ENCODE peak calls at places on chromosomes 2 and 18, in seven cellular contexts. One of them, this sample, is unnamed.

GRCh38 chr18:9710037-9710436 is 1.9 kb downstream of the RAB31 start:
- DNase-seq in ovary: no peak
- DNase-seq in Caco-2: no peak
- DNase-seq in SK-N-SH: no peak
- DNase-seq in cardiac muscle cell: no peak
- DNase-seq in cardiac fibroblast: no peak
- DNase-seq in GM12864: no peak
- DNase-seq in this sample: no peak

GRCh38 chr2:160062283-160063005 is at the start of gene PLA2R1:
- DNase-seq in ovary: peak; percentile 68
- DNase-seq in Caco-2: peak; percentile 63
- DNase-seq in SK-N-SH: no peak
- DNase-seq in cardiac muscle cell: peak; percentile 58
- DNase-seq in cardiac fibroblast: peak; percentile 82
- DNase-seq in GM12864: no peak
- DNase-seq in this sample: no peak

GRCh38 chr18:35696307-35696706 is 114.8 kb downstream of the GALNT1 start:
- DNase-seq in ovary: no peak
- DNase-seq in Caco-2: no peak
- DNase-seq in SK-N-SH: no peak
- DNase-seq in cardiac muscle cell: no peak
- DNase-seq in cardiac fibroblast: no peak
- DNase-seq in GM12864: no peak
- DNase-seq in this sample: no peak

GRCh38 chr18:51879329-51879728 is 460.7 kb upstream of the DCC start:
- DNase-seq in ovary: no peak
- DNase-seq in Caco-2: no peak
- DNase-seq in SK-N-SH: no peak
- DNase-seq in cardiac muscle cell: no peak
- DNase-seq in cardiac fibroblast: no peak
- DNase-seq in GM12864: no peak
- DNase-seq in this sample: no peak

GRCh38 chr18:32349728-32350395 is 120.8 kb downstream of the GAREM1 start:
- DNase-seq in ovary: peak; percentile 58
- DNase-seq in Caco-2: no peak
- DNase-seq in SK-N-SH: no peak
- DNase-seq in cardiac muscle cell: peak; percentile 76
- DNase-seq in cardiac fibroblast: peak; percentile 98
- DNase-seq in GM12864: no peak
- DNase-seq in this sample: peak; percentile 96

GRCh38 chr2:48369971-48370370 is 160.0 kb upstream of the STON1 start:
- DNase-seq in ovary: no peak
- DNase-seq in Caco-2: no peak
- DNase-seq in SK-N-SH: no peak
- DNase-seq in cardiac muscle cell: no peak
- DNase-seq in cardiac fibroblast: no peak
- DNase-seq in GM12864: no peak
- DNase-seq in this sample: no peak

GRCh38 chr2:101696272-101697123 is 1.0 kb upstream of the MAP4K4 start:
- DNase-seq in ovary: peak; percentile 49
- DNase-seq in Caco-2: peak; percentile 19
- DNase-seq in SK-N-SH: no peak
- DNase-seq in cardiac muscle cell: peak; percentile 13
- DNase-seq in cardiac fibroblast: peak; percentile 26
- DNase-seq in GM12864: no peak
- DNase-seq in this sample: no peak

GRCh38 chr2:239587836-239588235 is 187.0 kb upstream of the HDAC4 start:
- DNase-seq in ovary: no peak
- DNase-seq in Caco-2: no peak
- DNase-seq in SK-N-SH: no peak
- DNase-seq in cardiac muscle cell: no peak
- DNase-seq in cardiac fibroblast: no peak
- DNase-seq in GM12864: no peak
- DNase-seq in this sample: no peak

GRCh38 chr2:61439241-61440002 is 31.5 kb downstream of the USP34 start:
- DNase-seq in ovary: no peak
- DNase-seq in Caco-2: no peak
- DNase-seq in SK-N-SH: no peak
- DNase-seq in cardiac muscle cell: peak; percentile 25
- DNase-seq in cardiac fibroblast: no peak
- DNase-seq in GM12864: no peak
- DNase-seq in this sample: no peak

GRCh38 chr2:96305979-96306308 is 598 bp upstream of the SNRNP200 start:
- DNase-seq in ovary: no peak
- DNase-seq in Caco-2: peak; percentile 6
- DNase-seq in SK-N-SH: peak; percentile 30
- DNase-seq in cardiac muscle cell: no peak
- DNase-seq in cardiac fibroblast: no peak
- DNase-seq in GM12864: no peak
- DNase-seq in this sample: no peak

GRCh38 chr2:96308248-96308647 is 2.9 kb upstream of the SNRNP200 start:
- DNase-seq in ovary: no peak
- DNase-seq in Caco-2: no peak
- DNase-seq in SK-N-SH: no peak
- DNase-seq in cardiac muscle cell: no peak
- DNase-seq in cardiac fibroblast: no peak
- DNase-seq in GM12864: no peak
- DNase-seq in this sample: no peak

GRCh38 chr2:96305091-96305978 is at the start of gene SNRNP200:
- DNase-seq in ovary: peak; percentile 88
- DNase-seq in Caco-2: peak; percentile 91
- DNase-seq in SK-N-SH: peak; percentile 91
- DNase-seq in cardiac muscle cell: peak; percentile 91
- DNase-seq in cardiac fibroblast: peak; percentile 84
- DNase-seq in GM12864: peak; percentile 67
- DNase-seq in this sample: peak; percentile 56

GRCh38 chr2:96304606-96305005 is 740 bp downstream of the SNRNP200 start:
- DNase-seq in ovary: no peak
- DNase-seq in Caco-2: no peak
- DNase-seq in SK-N-SH: peak; percentile 26
- DNase-seq in cardiac muscle cell: no peak
- DNase-seq in cardiac fibroblast: no peak
- DNase-seq in GM12864: no peak
- DNase-seq in this sample: no peak

DNA sequence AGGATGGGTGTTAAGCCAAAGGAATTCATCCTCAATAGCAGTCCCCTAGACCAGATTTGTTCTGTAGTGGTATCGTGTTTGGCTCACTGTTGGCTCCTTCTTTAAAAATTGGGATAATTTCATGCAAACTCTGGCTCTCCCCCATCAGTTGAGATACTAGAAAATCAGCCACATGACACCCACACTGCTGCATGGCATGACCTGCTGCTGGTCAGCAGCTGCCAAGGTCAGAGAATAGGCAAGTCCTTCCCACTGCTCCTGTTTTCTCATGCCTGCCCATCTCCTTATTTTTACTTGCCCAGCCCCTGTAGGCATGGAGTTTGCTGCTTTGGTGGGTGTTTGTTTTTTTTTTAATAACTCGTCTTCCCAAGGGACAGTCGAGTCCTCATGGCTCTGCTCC is 1.0 kb upstream of the SNRNP200 start:
- DNase-seq in ovary: no peak
- DNase-seq in Caco-2: no peak
- DNase-seq in SK-N-SH: no peak
- DNase-seq in cardiac muscle cell: no peak
- DNase-seq in cardiac fibroblast: no peak
- DNase-seq in GM12864: no peak
- DNase-seq in this sample: no peak
- H3K4me3 ChIP-seq in ovary: no peak overlapping the region
- H3K4me3 ChIP-seq in Caco-2: peak overlapping the region; percentile 51
- H3K4me3 ChIP-seq in SK-N-SH: peak overlapping the region; percentile 87
- H3K4me3 ChIP-seq in cardiac muscle cell: peak overlapping the region; percentile 88
- H3K4me3 ChIP-seq in cardiac fibroblast: no peak overlapping the region
- H3K4me3 ChIP-seq in GM12864: peak overlapping the region; percentile 72
- H3K4me3 ChIP-seq in this sample: peak overlapping the region; percentile 99

GRCh38 chr2:32627441-32627900 is 379 bp upstream of the TTC27 start:
- DNase-seq in ovary: peak; percentile 56
- DNase-seq in Caco-2: no peak
- DNase-seq in SK-N-SH: peak; percentile 68
- DNase-seq in cardiac muscle cell: peak; percentile 64
- DNase-seq in cardiac fibroblast: peak; percentile 63
- DNase-seq in GM12864: no peak
- DNase-seq in this sample: peak; percentile 59
- H3K4me3 ChIP-seq in ovary: peak overlapping the region; percentile 79
- H3K4me3 ChIP-seq in Caco-2: peak overlapping the region; percentile 81
- H3K4me3 ChIP-seq in SK-N-SH: peak overlapping the region; percentile 88
- H3K4me3 ChIP-seq in cardiac muscle cell: peak overlapping the region; percentile 85
- H3K4me3 ChIP-seq in cardiac fibroblast: peak overlapping the region; percentile 96
- H3K4me3 ChIP-seq in GM12864: peak overlapping the region; percentile 89
- H3K4me3 ChIP-seq in this sample: peak overlapping the region; percentile 99

DNA sequence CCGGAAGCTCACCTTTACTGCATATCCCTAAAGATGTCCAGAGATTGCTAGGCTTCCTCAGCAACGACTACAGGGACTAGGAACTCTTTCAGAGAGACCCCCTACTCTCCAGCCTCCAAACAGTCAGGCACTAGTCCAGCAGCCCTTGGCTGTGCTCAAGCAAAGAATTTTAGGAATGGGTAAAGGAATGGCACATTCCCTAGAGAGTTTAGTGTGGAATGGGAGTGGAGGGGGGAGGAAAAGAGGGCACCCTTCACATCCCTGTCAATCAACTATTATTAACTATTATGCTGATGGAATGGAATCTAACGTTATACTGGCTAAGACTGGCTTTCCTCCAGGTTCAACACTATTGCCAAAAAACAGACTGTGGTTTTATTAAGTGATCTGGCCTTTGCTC is 64.8 kb downstream of the IKZF2 start:
- DNase-seq in ovary: no peak
- DNase-seq in Caco-2: peak; percentile 21
- DNase-seq in SK-N-SH: no peak
- DNase-seq in cardiac muscle cell: peak; percentile 70
- DNase-seq in cardiac fibroblast: peak; percentile 42
- DNase-seq in GM12864: no peak
- DNase-seq in this sample: no peak
- H3K4me3 ChIP-seq in ovary: no peak overlapping the region
- H3K4me3 ChIP-seq in Caco-2: no peak overlapping the region
- H3K4me3 ChIP-seq in SK-N-SH: no peak overlapping the region
- H3K4me3 ChIP-seq in cardiac muscle cell: no peak overlapping the region
- H3K4me3 ChIP-seq in cardiac fibroblast: no peak overlapping the region
- H3K4me3 ChIP-seq in GM12864: no peak overlapping the region
- H3K4me3 ChIP-seq in this sample: no peak overlapping the region

GRCh38 chr2:102717308-102718018 is 44.4 kb upstream of the TMEM182 start:
- DNase-seq in ovary: no peak
- DNase-seq in Caco-2: no peak
- DNase-seq in SK-N-SH: no peak
- DNase-seq in cardiac muscle cell: no peak
- DNase-seq in cardiac fibroblast: peak; percentile 31
- DNase-seq in GM12864: no peak
- DNase-seq in this sample: no peak
- H3K4me3 ChIP-seq in ovary: no peak overlapping the region
- H3K4me3 ChIP-seq in Caco-2: no peak overlapping the region
- H3K4me3 ChIP-seq in SK-N-SH: no peak overlapping the region
- H3K4me3 ChIP-seq in cardiac muscle cell: no peak overlapping the region
- H3K4me3 ChIP-seq in cardiac fibroblast: no peak overlapping the region
- H3K4me3 ChIP-seq in GM12864: no peak overlapping the region
- H3K4me3 ChIP-seq in this sample: no peak overlapping the region

GRCh38 chr2:187001248-187001647 is 152.3 kb upstream of the ZSWIM2 start:
- DNase-seq in ovary: no peak
- DNase-seq in Caco-2: no peak
- DNase-seq in SK-N-SH: no peak
- DNase-seq in cardiac muscle cell: no peak
- DNase-seq in cardiac fibroblast: no peak
- DNase-seq in GM12864: no peak
- DNase-seq in this sample: no peak

GRCh38 chr2:187002242-187002641 is 153.3 kb upstream of the ZSWIM2 start:
- DNase-seq in ovary: no peak
- DNase-seq in Caco-2: no peak
- DNase-seq in SK-N-SH: no peak
- DNase-seq in cardiac muscle cell: no peak
- DNase-seq in cardiac fibroblast: no peak
- DNase-seq in GM12864: no peak
- DNase-seq in this sample: no peak

GRCh38 chr2:187008111-187008510 is 159.1 kb upstream of the ZSWIM2 start:
- DNase-seq in ovary: no peak
- DNase-seq in Caco-2: no peak
- DNase-seq in SK-N-SH: no peak
- DNase-seq in cardiac muscle cell: no peak
- DNase-seq in cardiac fibroblast: peak; percentile 14
- DNase-seq in GM12864: no peak
- DNase-seq in this sample: peak; percentile 79

GRCh38 chr2:187003611-187004010 is 154.6 kb upstream of the ZSWIM2 start:
- DNase-seq in ovary: no peak
- DNase-seq in Caco-2: no peak
- DNase-seq in SK-N-SH: no peak
- DNase-seq in cardiac muscle cell: no peak
- DNase-seq in cardiac fibroblast: peak; percentile 6
- DNase-seq in GM12864: no peak
- DNase-seq in this sample: no peak

GRCh38 chr2:187003038-187003543 is 154.1 kb upstream of the ZSWIM2 start:
- DNase-seq in ovary: no peak
- DNase-seq in Caco-2: no peak
- DNase-seq in SK-N-SH: no peak
- DNase-seq in cardiac muscle cell: no peak
- DNase-seq in cardiac fibroblast: peak; percentile 19
- DNase-seq in GM12864: no peak
- DNase-seq in this sample: no peak
- H3K4me3 ChIP-seq in ovary: no peak overlapping the region
- H3K4me3 ChIP-seq in Caco-2: no peak overlapping the region
- H3K4me3 ChIP-seq in SK-N-SH: no peak overlapping the region
- H3K4me3 ChIP-seq in cardiac muscle cell: no peak overlapping the region
- H3K4me3 ChIP-seq in cardiac fibroblast: peak overlapping the region; percentile 30
- H3K4me3 ChIP-seq in GM12864: no peak overlapping the region
- H3K4me3 ChIP-seq in this sample: peak overlapping the region; percentile 39

GRCh38 chr2:233062447-233062842 is 2.3 kb downstream of the INPP5D start:
- DNase-seq in ovary: no peak
- DNase-seq in Caco-2: no peak
- DNase-seq in SK-N-SH: no peak
- DNase-seq in cardiac muscle cell: no peak
- DNase-seq in cardiac fibroblast: no peak
- DNase-seq in GM12864: no peak
- DNase-seq in this sample: no peak

GRCh38 chr2:233062946-233063268 is 2.8 kb downstream of the INPP5D start:
- DNase-seq in ovary: no peak
- DNase-seq in Caco-2: no peak
- DNase-seq in SK-N-SH: no peak
- DNase-seq in cardiac muscle cell: no peak
- DNase-seq in cardiac fibroblast: no peak
- DNase-seq in GM12864: no peak
- DNase-seq in this sample: no peak

GRCh38 chr2:233063269-233063975 is 3.3 kb downstream of the INPP5D start:
- DNase-seq in ovary: no peak
- DNase-seq in Caco-2: peak; percentile 16
- DNase-seq in SK-N-SH: no peak
- DNase-seq in cardiac muscle cell: peak; percentile 20
- DNase-seq in cardiac fibroblast: no peak
- DNase-seq in GM12864: peak; percentile 85
- DNase-seq in this sample: no peak

GRCh38 chr2:233064526-233065199 is 4.5 kb downstream of the INPP5D start:
- DNase-seq in ovary: no peak
- DNase-seq in Caco-2: no peak
- DNase-seq in SK-N-SH: no peak
- DNase-seq in cardiac muscle cell: no peak
- DNase-seq in cardiac fibroblast: peak; percentile 10
- DNase-seq in GM12864: no peak
- DNase-seq in this sample: no peak

GRCh38 chr2:233063976-233064411 is 3.9 kb downstream of the INPP5D start:
- DNase-seq in ovary: no peak
- DNase-seq in Caco-2: no peak
- DNase-seq in SK-N-SH: no peak
- DNase-seq in cardiac muscle cell: no peak
- DNase-seq in cardiac fibroblast: no peak
- DNase-seq in GM12864: no peak
- DNase-seq in this sample: no peak
- H3K4me3 ChIP-seq in ovary: no peak overlapping the region
- H3K4me3 ChIP-seq in Caco-2: no peak overlapping the region
- H3K4me3 ChIP-seq in SK-N-SH: no peak overlapping the region
- H3K4me3 ChIP-seq in cardiac muscle cell: no peak overlapping the region
- H3K4me3 ChIP-seq in cardiac fibroblast: no peak overlapping the region
- H3K4me3 ChIP-seq in GM12864: peak overlapping the region; percentile 93
- H3K4me3 ChIP-seq in this sample: no peak overlapping the region

GRCh38 chr18:12121175-12122095 is 27.8 kb downstream of the ANKRD62 start:
- DNase-seq in ovary: no peak
- DNase-seq in Caco-2: peak; percentile 43
- DNase-seq in SK-N-SH: no peak
- DNase-seq in cardiac muscle cell: peak; percentile 23
- DNase-seq in cardiac fibroblast: peak; percentile 11
- DNase-seq in GM12864: no peak
- DNase-seq in this sample: peak; percentile 7
- H3K4me3 ChIP-seq in ovary: no peak overlapping the region
- H3K4me3 ChIP-seq in Caco-2: no peak overlapping the region
- H3K4me3 ChIP-seq in SK-N-SH: no peak overlapping the region
- H3K4me3 ChIP-seq in cardiac muscle cell: no peak overlapping the region
- H3K4me3 ChIP-seq in cardiac fibroblast: no peak overlapping the region
- H3K4me3 ChIP-seq in GM12864: no peak overlapping the region
- H3K4me3 ChIP-seq in this sample: no peak overlapping the region